ENCODE peak calls at places on chromosomes 2 and 18, in eight cellular contexts. U is breast epithelium, N is prostate gland, X is Peyer's patch, I is sigmoid colon, G is lower lobe of right lung, A is left ventricle myocardium inferior, F is neural progenitor cell. Q is an unnamed sample.

GRCh38 chr18:57230861-57231260 is 84.0 kb downstream of the BOD1L2 start:
- DNase-seq in U (no peak), N (no peak), X (no peak), I (no peak), G (no peak), A (no peak), F (no peak), Q (no peak)

GRCh38 chr2:212007972-212008371 is 530.6 kb downstream of the ERBB4 start:
- DNase-seq in U (no peak), N (no peak), X (no peak), I (no peak), G (no peak), A (no peak), F (no peak), Q (no peak)

GRCh38 chr18:24014986-24015896 is 687 bp downstream of the TTC39C start:
- DNase-seq in U (peak; percentile 39), N (peak; percentile 40), X (peak; percentile 55), I (peak; percentile 74), G (peak; percentile 61), A (peak; percentile 37), F (peak; percentile 68), Q (peak; percentile 82)

GRCh38 chr2:140658766-140659165 is 1472.0 kb downstream of the LRP1B start:
- DNase-seq in U (no peak), N (no peak), X (no peak), I (no peak), G (no peak), A (no peak), F (no peak), Q (no peak)

GRCh38 chr2:11750422-11750821 is 4.0 kb downstream of the LPIN1 start:
- DNase-seq in U (no peak), N (no peak), X (peak; percentile 59), I (no peak), G (no peak), A (no peak), F (no peak), Q (no peak)

GRCh38 chr2:155141418-155141817 is 442.9 kb downstream of the KCNJ3 start:
- DNase-seq in U (no peak), N (no peak), X (no peak), I (no peak), G (no peak), A (no peak), F (no peak), Q (no peak)

GRCh38 chr2:126860395-126860794 is 38.3 kb upstream of the TEX51 start:
- DNase-seq in U (no peak), N (no peak), X (no peak), I (no peak), G (no peak), A (no peak), F (no peak), Q (no peak)

GRCh38 chr2:234245945-234246344 is 195.4 kb downstream of the SPP2 start:
- DNase-seq in U (no peak), N (no peak), X (no peak), I (no peak), G (no peak), A (no peak), F (no peak), Q (no peak)

GRCh38 chr2:221429741-221430491 is 142.2 kb downstream of the EPHA4 start:
- DNase-seq in U (peak; percentile 59), N (peak; percentile 79), X (no peak), I (peak; percentile 88), G (no peak), A (peak; percentile 36), F (no peak), Q (no peak)

GRCh38 chr2:66001538-66001937 is 433.4 kb upstream of the MEIS1 start:
- DNase-seq in U (no peak), N (no peak), X (no peak), I (no peak), G (no peak), A (no peak), F (no peak), Q (no peak)

GRCh38 chr2:65997941-65998340 is 437.0 kb upstream of the MEIS1 start:
- DNase-seq in U (no peak), N (no peak), X (no peak), I (no peak), G (no peak), A (no peak), F (no peak), Q (no peak)

GRCh38 chr2:65999103-65999502 is 435.8 kb upstream of the MEIS1 start:
- DNase-seq in U (no peak), N (no peak), X (no peak), I (no peak), G (no peak), A (no peak), F (no peak), Q (no peak)

GRCh38 chr2:65999790-66000189 is 435.1 kb upstream of the MEIS1 start:
- DNase-seq in U (no peak), N (no peak), X (no peak), I (no peak), G (no peak), A (no peak), F (no peak), Q (no peak)

DNA sequence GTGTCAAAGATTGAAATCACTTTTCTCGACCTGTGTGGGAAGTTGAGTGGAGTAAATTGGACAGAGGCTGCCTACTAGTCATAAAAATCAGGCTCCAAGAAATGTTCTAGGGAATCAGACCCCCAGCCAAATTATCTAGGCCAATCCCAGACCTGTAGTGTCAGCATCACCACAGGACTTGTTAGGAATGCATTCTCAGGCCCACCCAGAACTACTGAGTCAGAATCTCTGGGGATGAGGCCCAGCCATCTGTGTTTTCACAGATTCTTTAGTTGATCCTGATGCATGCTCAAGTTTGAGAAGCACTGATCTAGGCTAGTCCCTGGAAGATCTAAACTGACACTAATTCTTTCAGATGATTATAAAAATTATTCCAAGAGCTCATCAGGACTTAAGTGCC is 434.0 kb upstream of the MEIS1 start:
- DNase-seq in U (no peak), N (no peak), X (no peak), I (no peak), G (no peak), A (no peak), F (no peak), Q (no peak)
- H3K27ac ChIP-seq in U (peak overlapping the region; percentile 66), N (no peak overlapping the region), X (no peak overlapping the region), I (no peak overlapping the region), G (no peak overlapping the region), A (no peak overlapping the region), F (no peak overlapping the region), Q (no peak overlapping the region)

GRCh38 chr2:3377612-3378432 is at the start of gene EIPR1:
- DNase-seq in U (peak; percentile 97), N (peak; percentile 97), X (peak; percentile 98), I (peak; percentile 99), G (peak; percentile 99), A (peak; percentile 99), F (peak; percentile 97), Q (peak; percentile 99)

GRCh38 chr2:3379339-3379646 is 201 bp upstream of the TRAPPC12 start:
- DNase-seq in U (no peak), N (no peak), X (no peak), I (no peak), G (no peak), A (no peak), F (no peak), Q (no peak)

GRCh38 chr2:3376821-3377220 is 797 bp downstream of the EIPR1 start:
- DNase-seq in U (no peak), N (no peak), X (no peak), I (no peak), G (no peak), A (no peak), F (no peak), Q (no peak)

GRCh38 chr2:3377279-3377611 is 373 bp downstream of the EIPR1 start:
- DNase-seq in U (no peak), N (no peak), X (peak; percentile 39), I (no peak), G (no peak), A (no peak), F (no peak), Q (no peak)

DNA sequence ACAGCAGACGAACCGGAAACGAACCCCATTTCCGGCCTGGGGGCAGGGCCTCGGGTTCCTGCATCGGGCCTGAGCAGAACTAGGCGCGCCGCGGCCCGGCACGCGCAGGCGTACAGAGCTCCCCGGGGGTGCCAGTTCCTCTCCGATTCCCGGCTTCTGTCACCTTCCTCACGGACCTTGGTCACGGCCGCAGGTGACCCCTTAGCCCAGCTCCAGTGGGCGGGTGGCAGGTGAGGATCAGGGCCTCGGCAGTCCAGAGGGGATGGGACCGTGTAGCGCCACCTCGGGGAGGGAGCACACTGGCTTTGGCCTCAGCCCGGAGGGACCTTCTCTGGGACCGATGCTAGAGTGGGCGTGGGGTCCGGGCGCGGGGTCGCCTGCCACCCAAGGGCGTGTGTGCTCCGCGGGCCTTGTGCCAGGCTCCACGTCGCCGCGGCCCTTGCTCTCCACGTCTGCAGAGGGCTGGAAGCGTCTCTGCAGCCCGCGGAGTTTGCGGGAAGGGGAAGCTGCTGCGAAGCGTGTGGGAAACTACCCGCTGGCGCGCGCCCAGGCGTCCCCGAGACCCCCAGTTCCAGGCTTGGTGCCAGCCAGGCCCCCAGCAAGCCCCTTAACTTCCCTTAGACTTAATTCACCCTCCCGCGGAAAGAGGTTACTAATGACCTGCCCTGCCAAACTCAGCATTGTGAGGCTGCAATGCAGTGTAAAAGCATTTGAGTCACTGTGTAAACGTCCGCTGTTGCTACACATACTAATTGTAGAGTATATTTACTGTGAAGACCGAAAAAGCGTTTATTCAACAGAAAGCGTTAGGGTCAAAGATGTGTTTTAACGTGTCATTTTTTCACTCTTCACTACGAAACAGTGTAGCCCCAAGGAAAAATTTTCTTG is at the start of gene TRAPPC12:
- DNase-seq in U (peak; percentile 85), N (peak; percentile 77), X (peak; percentile 93), I (peak; percentile 95), G (peak; percentile 95), A (peak; percentile 93), F (peak; percentile 90), Q (peak; percentile 96)
- TF ChIP-seq CTCF in U (no peak), N (peak; percentile 47), X (peak; percentile 24), I (peak; percentile 20), G (peak; percentile 43), A (peak; percentile 55), F (peak; percentile 54), Q (no peak)

GRCh38 chr2:168194784-168195522 is 52.4 kb downstream of the STK39 start:
- DNase-seq in U (no peak), N (no peak), X (peak; percentile 61), I (no peak), G (no peak), A (no peak), F (no peak), Q (no peak)
- H3K27ac ChIP-seq in U (no peak overlapping the region), N (no peak overlapping the region), X (no peak overlapping the region), I (no peak overlapping the region), G (no peak overlapping the region), A (no peak overlapping the region), F (no peak overlapping the region), Q (no peak overlapping the region)

GRCh38 chr2:33363599-33364300 is 112.7 kb upstream of the RASGRP3 start:
- DNase-seq in U (no peak), N (no peak), X (no peak), I (no peak), G (no peak), A (no peak), F (no peak), Q (no peak)

GRCh38 chr2:33370886-33371285 is 105.6 kb upstream of the RASGRP3 start:
- DNase-seq in U (no peak), N (no peak), X (no peak), I (no peak), G (no peak), A (no peak), F (no peak), Q (no peak)

GRCh38 chr2:33371304-33372090 is 105.0 kb upstream of the RASGRP3 start:
- DNase-seq in U (no peak), N (no peak), X (no peak), I (no peak), G (no peak), A (no peak), F (no peak), Q (no peak)

GRCh38 chr2:33365264-33365663 is 111.2 kb upstream of the RASGRP3 start:
- DNase-seq in U (no peak), N (no peak), X (no peak), I (no peak), G (no peak), A (no peak), F (no peak), Q (no peak)

GRCh38 chr2:33366473-33366872 is 110.0 kb upstream of the RASGRP3 start:
- DNase-seq in U (peak; percentile 63), N (peak; percentile 33), X (no peak), I (peak; percentile 72), G (no peak), A (peak; percentile 35), F (no peak), Q (no peak)
- TF ChIP-seq CTCF in U (no peak), N (no peak), X (no peak), I (no peak), G (no peak), A (no peak), F (no peak), Q (no peak)

Q was measured in kidney.